ENCODE peak calls at places on chromosomes 7 and 10, in eight cellular contexts. O is left ventricle myocardium inferior; X is CD4-positive, alpha-beta memory T cell; D is prostate gland; P is brain microvascular endothelial cell; B is neural progenitor cell; M is A549; J is upper lobe of left lung. A is an unnamed sample.

GRCh38 chr7:27046854-27047549 is 48.8 kb downstream of the HOXA1 start:
- DNase-seq in M (peak; percentile 45), B (no peak), P (peak; percentile 78), D (no peak), J (no peak), O (no peak), X (no peak), A (peak; percentile 89)

GRCh38 chr7:64876792-64877713 is 26.0 kb upstream of the ZNF273 start:
- DNase-seq in X (peak; percentile 62), B (peak; percentile 61), J (peak; percentile 58), P (peak; percentile 20), D (peak; percentile 46), O (peak; percentile 55), M (no peak), A (peak; percentile 24)

GRCh38 chr7:20785211-20786048 is 1.3 kb downstream of the SP8 start:
- DNase-seq in P (no peak), O (no peak), M (no peak), D (peak; percentile 43), X (no peak), J (no peak), B (peak; percentile 71), A (no peak)

GRCh38 chr7:29647020-29647654 is 83.5 kb downstream of the PRR15 start:
- DNase-seq in M (no peak), O (no peak), D (no peak), J (no peak), B (no peak), P (peak; percentile 45), X (no peak), A (no peak)

GRCh38 chr7:120792091-120792860 is 65.7 kb downstream of the TSPAN12 start:
- DNase-seq in P (peak; percentile 57), B (peak; percentile 86), J (peak; percentile 79), X (peak; percentile 32), O (peak; percentile 74), M (peak; percentile 60), D (peak; percentile 26), A (peak; percentile 70)

GRCh38 chr10:70699063-70699658 is 26.9 kb downstream of the ADAMTS14 start:
- DNase-seq in P (no peak), M (no peak), D (no peak), O (no peak), J (no peak), X (no peak), B (no peak), A (no peak)

GRCh38 chr7:140714331-140715040 is 18.0 kb downstream of the NDUFB2 start:
- DNase-seq in O (no peak), M (no peak), B (no peak), D (no peak), P (no peak), J (no peak), X (no peak), A (no peak)

GRCh38 chr10:75532253-75532924 is 101.0 kb downstream of the LRMDA start:
- DNase-seq in X (no peak), D (no peak), O (no peak), M (peak; percentile 35), B (no peak), P (peak; percentile 21), J (no peak), A (peak; percentile 90)

GRCh38 chr7:101589976-101590662 is 39.0 kb downstream of the MYL10 start:
- DNase-seq in O (no peak), P (no peak), X (no peak), B (no peak), J (no peak), M (no peak), D (no peak), A (no peak)

GRCh38 chr10:79248341-79248931 is 98.8 kb upstream of the PPIF start:
- DNase-seq in O (peak; percentile 65), P (peak; percentile 65), X (no peak), D (no peak), M (no peak), B (no peak), J (peak; percentile 85), A (no peak)

GRCh38 chr10:62352356-62352963 is 21.7 kb upstream of the ZNF365 start:
- DNase-seq in M (no peak), P (peak; percentile 59), B (no peak), D (no peak), J (no peak), X (no peak), O (no peak), A (peak; percentile 85)

GRCh38 chr7:77863860-77864259 is 65.3 kb downstream of the PHTF2 start:
- DNase-seq in D (no peak), P (no peak), B (no peak), X (no peak), J (no peak), M (no peak), O (no peak), A (no peak)

GRCh38 chr7:102872460-102872859 is 40.3 kb upstream of the LRRC17 start:
- DNase-seq in J (no peak), M (peak; percentile 30), B (no peak), D (no peak), O (no peak), P (peak; percentile 98), X (no peak), A (peak; percentile 96)

GRCh38 chr7:82430518-82431465 is 12.8 kb downstream of the CACNA2D1 start:
- DNase-seq in J (no peak), X (no peak), P (no peak), D (no peak), M (no peak), B (no peak), O (no peak), A (peak; percentile 80)

GRCh38 chr10:30637881-30638467 is 8.4 kb upstream of the LYZL2 start:
- DNase-seq in X (no peak), J (no peak), D (no peak), P (peak; percentile 93), B (no peak), M (peak; percentile 58), O (no peak), A (peak; percentile 94)

GRCh38 chr10:80530251-80530650 is 7.5 kb upstream of the SH2D4B start:
- DNase-seq in M (peak; percentile 83), P (peak; percentile 22), O (no peak), X (peak; percentile 22), B (no peak), J (peak; percentile 53), D (no peak), A (peak; percentile 29)

GRCh38 chr7:33774762-33775523 is 130.4 kb upstream of the BMPER start:
- DNase-seq in P (peak; percentile 93), D (no peak), X (no peak), M (no peak), B (no peak), J (peak; percentile 58), O (peak; percentile 46), A (peak; percentile 99)

GRCh38 chr10:116629340-116629739 is 8.6 kb downstream of the PNLIPRP2 start:
- DNase-seq in O (no peak), P (no peak), J (no peak), M (no peak), B (peak; percentile 30), D (no peak), X (no peak), A (no peak)

GRCh38 chr7:128795129-128795528 is 3.4 kb downstream of the CCDC136 start:
- DNase-seq in B (peak; percentile 77), P (no peak), M (no peak), X (no peak), J (no peak), D (no peak), O (no peak), A (no peak)

GRCh38 chr10:123038782-123039631 is 30.2 kb downstream of the ACADSB start:
- DNase-seq in O (no peak), M (no peak), D (no peak), J (peak; percentile 24), X (no peak), P (no peak), B (peak; percentile 7), A (no peak)

GRCh38 chr10:90481326-90481923 is 376.4 kb downstream of the HTR7 start:
- DNase-seq in P (peak; percentile 1), D (no peak), B (no peak), M (no peak), J (no peak), X (no peak), O (no peak), A (no peak)

GRCh38 chr10:129586897-129587443 is 119.9 kb downstream of the MGMT start:
- DNase-seq in J (no peak), D (no peak), O (no peak), X (no peak), M (no peak), P (no peak), B (no peak), A (peak; percentile 5)

GRCh38 chr7:51970961-51971655 is 654.5 kb upstream of the COBL start:
- DNase-seq in B (no peak), J (no peak), O (no peak), D (no peak), X (no peak), M (no peak), P (no peak), A (no peak)

DNA sequence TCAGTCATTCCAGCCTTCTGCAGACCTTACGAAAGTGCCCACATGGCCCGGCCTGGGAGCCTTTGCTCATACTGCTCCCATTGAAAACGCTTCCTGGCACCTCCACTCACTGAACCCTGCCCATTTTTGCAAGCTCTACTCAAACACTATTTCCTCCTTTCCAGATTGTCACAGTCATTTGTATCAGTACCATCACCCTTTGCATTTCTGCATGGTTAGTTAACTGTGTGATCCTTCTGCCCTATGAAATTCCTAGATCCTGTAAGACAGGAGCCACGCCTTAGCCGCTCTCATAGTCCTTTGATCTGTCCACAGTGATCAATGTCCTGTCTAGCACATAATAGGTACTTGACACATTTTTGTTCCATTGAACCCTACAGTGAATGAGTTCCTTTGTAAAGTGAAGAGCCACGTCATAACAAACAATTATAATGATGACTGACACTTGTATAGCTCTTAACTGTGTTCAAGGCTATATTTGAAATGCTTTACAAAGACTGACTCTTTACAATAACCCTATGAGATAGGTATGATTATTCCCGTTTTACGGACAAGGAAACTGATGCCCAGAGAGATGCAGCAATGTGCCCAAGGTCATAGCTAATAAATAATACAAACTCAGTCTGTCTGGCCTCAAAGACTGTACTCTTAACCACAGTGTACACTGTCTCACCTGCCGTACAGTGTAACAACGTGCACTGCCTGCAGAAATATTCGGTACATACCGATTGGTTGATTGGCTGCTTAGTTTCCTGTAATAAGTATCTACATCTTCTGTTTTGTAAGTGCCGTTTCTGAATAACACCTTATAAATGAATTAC is 16.6 kb upstream of the ITIH2 start:
- DNase-seq in X (no peak), J (peak; percentile 52), D (no peak), M (no peak), O (no peak), P (no peak), B (no peak), A (no peak)
- H3K4me3 ChIP-seq in X (no peak overlapping the region), J (no peak overlapping the region), D (no peak overlapping the region), M (no peak overlapping the region), O (no peak overlapping the region), P (no peak overlapping the region), B (no peak overlapping the region), A (no peak overlapping the region)

GRCh38 chr7:22435105-22435504 is 64.9 kb downstream of the STEAP1B start:
- DNase-seq in P (no peak), B (no peak), O (no peak), J (no peak), X (no peak), M (no peak), D (no peak), A (no peak)
- H3K4me3 ChIP-seq in P (no peak overlapping the region), B (no peak overlapping the region), O (no peak overlapping the region), J (no peak overlapping the region), X (no peak overlapping the region), M (no peak overlapping the region), D (no peak overlapping the region), A (no peak overlapping the region)

GRCh38 chr7:94698275-94698674 is 42.3 kb upstream of the SGCE start:
- DNase-seq in M (peak; percentile 7), J (no peak), B (no peak), O (no peak), P (peak; percentile 64), D (no peak), X (no peak), A (peak; percentile 82)
- H3K4me3 ChIP-seq in M (no peak overlapping the region), J (no peak overlapping the region), B (no peak overlapping the region), O (no peak overlapping the region), P (peak overlapping the region; percentile 10), D (no peak overlapping the region), X (no peak overlapping the region), A (no peak overlapping the region)

GRCh38 chr7:1667566-1668485 is 2.3 kb upstream of the ELFN1 start:
- DNase-seq in B (peak; percentile 78), X (no peak), D (no peak), P (no peak), O (no peak), J (no peak), M (no peak), A (no peak)
- H3K4me3 ChIP-seq in B (peak overlapping the region; percentile 69), X (no peak overlapping the region), D (peak overlapping the region; percentile 31), P (peak overlapping the region; percentile 43), O (peak overlapping the region; percentile 82), J (peak overlapping the region; percentile 62), M (peak overlapping the region; percentile 55), A (peak overlapping the region; percentile 15)

A was measured in fibroblast of mammary gland.